ENCODE peak calls at places on chromosomes 1 and 21, in six cellular contexts. I is astrocyte; Z is neural progenitor cell; M is ovary; O is CD8-positive, alpha-beta T cell; D is IMR-90. V is an unnamed sample.

GRCh38 chr1:30101477-30102227 is 621.7 kb downstream of the MATN1 start:
- DNase-seq in I (no peak), Z (peak; percentile 31), M (no peak), O (no peak), D (no peak), V (no peak)

GRCh38 chr1:89810302-89810701 is 10.5 kb upstream of the LRRC8D start:
- DNase-seq in I (no peak), Z (no peak), M (no peak), O (no peak), D (no peak), V (no peak)

GRCh38 chr1:109252167-109252892 is 3.0 kb downstream of the CELSR2 start:
- DNase-seq in I (no peak), Z (no peak), M (no peak), O (peak; percentile 13), D (no peak), V (no peak)

GRCh38 chr1:81585371-81585770 is 215.4 kb upstream of the ADGRL2 start:
- DNase-seq in I (no peak), Z (no peak), M (no peak), O (no peak), D (no peak), V (no peak)

GRCh38 chr1:200410566-200410878 is 686 bp upstream of the ZNF281 start:
- DNase-seq in I (peak; percentile 13), Z (peak; percentile 52), M (no peak), O (no peak), D (no peak), V (no peak)

GRCh38 chr1:115295904-115296696 is 41.9 kb downstream of the NGF start:
- DNase-seq in I (peak; percentile 73), Z (no peak), M (no peak), O (no peak), D (no peak), V (no peak)

GRCh38 chr1:1959840-1960479 is 40.9 kb upstream of the TMEM52 start:
- DNase-seq in I (peak; percentile 37), Z (peak; percentile 91), M (peak; percentile 92), O (peak; percentile 62), D (peak; percentile 51), V (no peak)

GRCh38 chr21:38319781-38320180 is 63.0 kb downstream of the KCNJ15 start:
- DNase-seq in I (peak; percentile 76), Z (no peak), M (no peak), O (no peak), D (peak; percentile 74), V (peak; percentile 56)

GRCh38 chr1:232182206-232182605 is 447.7 kb downstream of the SIPA1L2 start:
- DNase-seq in I (no peak), Z (no peak), M (no peak), O (no peak), D (no peak), V (no peak)

GRCh38 chr21:21690068-21690665 is 692.0 kb downstream of the NCAM2 start:
- DNase-seq in I (no peak), Z (no peak), M (no peak), O (no peak), D (no peak), V (no peak)

GRCh38 chr1:101165944-101166343 is 70.9 kb upstream of the S1PR1 start:
- DNase-seq in I (no peak), Z (peak; percentile 72), M (no peak), O (no peak), D (no peak), V (no peak)

GRCh38 chr1:204841798-204842197 is 28.9 kb upstream of the NFASC start:
- DNase-seq in I (no peak), Z (no peak), M (no peak), O (no peak), D (no peak), V (no peak)

GRCh38 chr1:65176071-65176470 is 28.1 kb downstream of the AK4 start:
- DNase-seq in I (no peak), Z (no peak), M (no peak), O (no peak), D (no peak), V (no peak)

GRCh38 chr1:207031632-207032258 is 811 bp downstream of the C1orf116 start:
- DNase-seq in I (no peak), Z (no peak), M (no peak), O (no peak), D (no peak), V (no peak)

GRCh38 chr1:167374014-167374413 is 144.3 kb downstream of the CD247 start:
- DNase-seq in I (no peak), Z (peak; percentile 5), M (no peak), O (no peak), D (no peak), V (no peak)

GRCh38 chr1:177947623-177948022 is 22.2 kb downstream of the SEC16B start:
- DNase-seq in I (no peak), Z (no peak), M (no peak), O (no peak), D (no peak), V (no peak)

GRCh38 chr1:215518594-215518993 is 48.5 kb upstream of the KCTD3 start:
- DNase-seq in I (no peak), Z (no peak), M (no peak), O (no peak), D (no peak), V (no peak)

GRCh38 chr1:53145942-53146708 is 3.7 kb upstream of the SLC1A7 start:
- DNase-seq in I (peak; percentile 99), Z (peak; percentile 41), M (peak; percentile 82), O (no peak), D (peak; percentile 100), V (peak; percentile 98)

GRCh38 chr1:76426606-76427005 is 352.1 kb downstream of the ST6GALNAC3 start:
- DNase-seq in I (no peak), Z (no peak), M (no peak), O (no peak), D (peak; percentile 28), V (no peak)

GRCh38 chr1:81254068-81254467 is 546.7 kb upstream of the ADGRL2 start:
- DNase-seq in I (no peak), Z (no peak), M (no peak), O (no peak), D (no peak), V (no peak)

GRCh38 chr1:210062033-210062432 is 124.0 kb downstream of the SYT14 start:
- DNase-seq in I (no peak), Z (no peak), M (no peak), O (no peak), D (no peak), V (no peak)

GRCh38 chr21:42595281-42596187 is 57.9 kb upstream of the PDE9A start:
- DNase-seq in I (no peak), Z (no peak), M (no peak), O (no peak), D (no peak), V (no peak)

GRCh38 chr21:27329255-27329851 is 362.5 kb upstream of the ADAMTS5 start:
- DNase-seq in I (no peak), Z (no peak), M (no peak), O (no peak), D (peak; percentile 82), V (no peak)

GRCh38 chr21:45413922-45414321 is 9.0 kb downstream of the COL18A1 start:
- DNase-seq in I (no peak), Z (no peak), M (peak; percentile 43), O (no peak), D (no peak), V (no peak)

GRCh38 chr1:47174621-47175020 is 15.2 kb downstream of the PDZK1IP1 start:
- DNase-seq in I (no peak), Z (no peak), M (no peak), O (no peak), D (no peak), V (no peak)
- H3K27me3 ChIP-seq in I (no peaks in the 10 kb centered on the region), Z (peaks cover 4% of the 10 kb centered on the region), M (no peaks in the 10 kb centered on the region), O (no peaks in the 10 kb centered on the region), D (no peaks in the 10 kb centered on the region), V (no peaks in the 10 kb centered on the region)

GRCh38 chr1:157460381-157460780 is 91.9 kb downstream of the FCRL5 start:
- DNase-seq in I (no peak), Z (no peak), M (no peak), O (no peak), D (no peak), V (no peak)

GRCh38 chr1:157450106-157450505 is 102.2 kb downstream of the FCRL5 start:
- DNase-seq in I (no peak), Z (no peak), M (no peak), O (no peak), D (no peak), V (no peak)

GRCh38 chr1:157457279-157457678 is 95.0 kb downstream of the FCRL5 start:
- DNase-seq in I (no peak), Z (no peak), M (no peak), O (no peak), D (no peak), V (no peak)

GRCh38 chr1:157455318-157455717 is 97.0 kb downstream of the FCRL5 start:
- DNase-seq in I (no peak), Z (no peak), M (no peak), O (no peak), D (no peak), V (no peak)
- H3K36me3 ChIP-seq in I (no peaks in the 10 kb centered on the region), Z (no peaks in the 10 kb centered on the region), M (no peaks in the 10 kb centered on the region), O (no peaks in the 10 kb centered on the region), D (no peaks in the 10 kb centered on the region), V (no peaks in the 10 kb centered on the region)

GRCh38 chr1:6463120-6463412 is 2.9 kb downstream of the TNFRSF25 start:
- DNase-seq in I (no peak), Z (no peak), M (no peak), O (no peak), D (no peak), V (no peak)

GRCh38 chr1:6464915-6465314 is 1.1 kb downstream of the TNFRSF25 start:
- DNase-seq in I (no peak), Z (no peak), M (no peak), O (no peak), D (no peak), V (no peak)

GRCh38 chr1:6466023-6466422 is at the start of gene TNFRSF25:
- DNase-seq in I (no peak), Z (peak; percentile 45), M (no peak), O (peak; percentile 42), D (no peak), V (no peak)

GRCh38 chr1:6465461-6466005 is 440 bp downstream of the TNFRSF25 start:
- DNase-seq in I (no peak), Z (no peak), M (no peak), O (peak; percentile 71), D (no peak), V (no peak)

GRCh38 chr1:6464514-6464836 is 1.5 kb downstream of the TNFRSF25 start:
- DNase-seq in I (no peak), Z (no peak), M (no peak), O (no peak), D (no peak), V (no peak)
- TF ChIP-seq CTCF in I (no peak), Z (no peak), M (no peak), O (no peak), D (no peak), V (no peak)

DNA sequence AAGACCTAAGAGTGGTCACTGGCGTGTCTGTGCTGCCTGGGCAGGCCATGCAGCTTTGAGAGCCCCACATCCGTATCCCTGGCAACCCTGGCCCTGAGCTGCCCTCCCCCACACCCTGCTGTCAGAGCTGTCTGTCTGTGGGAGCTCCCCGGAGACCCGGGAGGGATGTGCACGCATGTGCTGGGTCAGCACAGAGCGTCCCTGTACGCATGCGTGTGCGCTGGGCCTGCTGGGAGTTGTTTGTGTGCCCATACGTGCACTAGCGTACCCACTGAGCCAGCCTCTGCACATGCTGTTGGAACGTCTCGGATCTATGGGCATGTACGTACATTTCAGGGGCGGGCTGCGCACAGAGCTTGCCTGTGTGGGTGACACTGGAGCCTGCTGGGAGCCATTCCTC is 89.3 kb downstream of the EPHB2 start:
- DNase-seq in I (no peak), Z (no peak), M (no peak), O (no peak), D (no peak), V (no peak)
- H3K27me3 ChIP-seq in I (no peaks in the 10 kb centered on the region), Z (no peaks in the 10 kb centered on the region), M (no peaks in the 10 kb centered on the region), O (no peaks in the 10 kb centered on the region), D (no peaks in the 10 kb centered on the region), V (no peaks in the 10 kb centered on the region)

V was measured in BJ.